ENCODE peak calls at places on chromosomes 6 and 20, in six cellular contexts. A, U, D, L, X and V are unnamed samples.

GRCh38 chr6:64920257-64920656 is 786.8 kb downstream of the EYS start:
- DNase-seq in A (no peak), U (no peak), D (no peak), L (no peak), X (no peak), V (no peak)

GRCh38 chr20:25283221-25283951 is 35.5 kb downstream of the PYGB start:
- DNase-seq in A (peak), U (no peak), D (no peak), L (no peak), X (no peak), V (no peak)

GRCh38 chr6:141195251-141195832 is 937.4 kb upstream of the GJE1 start:
- DNase-seq in A (no peak), U (peak), D (no peak), L (no peak), X (no peak), V (no peak)

GRCh38 chr20:63182946-63183415 is 33.0 kb downstream of the YTHDF1 start:
- DNase-seq in A (no peak), U (no peak), D (no peak), L (no peak), X (no peak), V (no peak)

GRCh38 chr6:150273457-150274309 is 95.1 kb upstream of the IYD start:
- DNase-seq in A (no peak), U (no peak), D (no peak), L (no peak), X (no peak), V (no peak)

GRCh38 chr6:27279513-27280063 is 32.1 kb downstream of the PRSS16 start:
- DNase-seq in A (peak), U (no peak), D (no peak), L (no peak), X (no peak), V (no peak)

GRCh38 chr6:95599691-95600090 is 22.4 kb downstream of the MANEA start:
- DNase-seq in A (no peak), U (no peak), D (no peak), L (no peak), X (no peak), V (no peak)

GRCh38 chr6:43433148-43433547 is 5.8 kb downstream of the ABCC10 start:
- DNase-seq in A (no peak), U (no peak), D (no peak), L (no peak), X (no peak), V (no peak)

GRCh38 chr6:121959501-121959900 is 440.0 kb upstream of the HSF2 start:
- DNase-seq in A (no peak), U (no peak), D (no peak), L (no peak), X (no peak), V (no peak)

GRCh38 chr6:160337991-160338390 is 10.2 kb upstream of the SLC22A3 start:
- DNase-seq in A (no peak), U (no peak), D (no peak), L (no peak), X (no peak), V (no peak)

GRCh38 chr6:37433657-37434271 is 743 bp downstream of the CMTR1 start:
- DNase-seq in A (no peak), U (peak), D (peak), L (no peak), X (peak), V (peak)

GRCh38 chr20:1319462-1319861 is 9.5 kb downstream of the SDCBP2 start:
- DNase-seq in A (no peak), U (no peak), D (no peak), L (no peak), X (no peak), V (no peak)

GRCh38 chr6:146871613-146872465 is 273.1 kb downstream of the ADGB start:
- DNase-seq in A (no peak), U (peak), D (no peak), L (peak), X (no peak), V (no peak)

GRCh38 chr6:111957623-111958315 is 84.5 kb upstream of the FYN start:
- DNase-seq in A (peak), U (no peak), D (no peak), L (no peak), X (no peak), V (no peak)

GRCh38 chr6:132719736-132720448 is 6.0 kb upstream of the VNN1 start:
- DNase-seq in A (no peak), U (peak), D (no peak), L (no peak), X (no peak), V (no peak)

GRCh38 chr6:5325173-5325572 is 63.9 kb downstream of the FARS2 start:
- DNase-seq in A (no peak), U (no peak), D (no peak), L (no peak), X (no peak), V (no peak)

DNA sequence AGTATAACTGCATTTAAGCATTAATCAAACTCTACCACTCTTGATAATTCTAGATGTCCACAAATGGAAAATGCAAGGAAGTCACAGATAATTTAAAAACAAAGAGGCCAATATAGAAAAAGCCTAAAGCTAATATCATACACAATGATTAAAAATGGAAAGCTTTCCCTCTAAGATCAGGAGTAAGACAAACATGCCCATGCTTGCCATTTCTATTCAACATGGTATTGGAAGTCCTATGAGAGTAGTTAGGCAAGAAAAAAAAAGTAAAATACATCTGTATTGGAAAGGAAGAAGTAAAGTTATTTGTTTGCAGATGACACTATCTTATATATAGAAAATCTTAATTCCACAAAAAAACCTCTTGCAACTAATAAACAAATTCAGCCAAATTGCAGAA is 164.6 kb upstream of the FERMT1 start:
- DNase-seq in A (no peak), U (no peak), D (no peak), L (no peak), X (no peak), V (no peak)
- TF ChIP-seq TAF1 in A (no peak), U (no peak), D (no peak), L (no peak), X (no peak), V (no peak)

GRCh38 chr6:52620906-52621190 is 44.0 kb upstream of the TRAM2 start:
- DNase-seq in A (no peak), U (no peak), D (no peak), L (no peak), X (no peak), V (no peak)

GRCh38 chr6:52620055-52620905 is 43.4 kb upstream of the TRAM2 start:
- DNase-seq in A (no peak), U (no peak), D (no peak), L (no peak), X (no peak), V (no peak)

GRCh38 chr6:52617087-52617486 is 40.2 kb upstream of the TRAM2 start:
- DNase-seq in A (no peak), U (no peak), D (no peak), L (no peak), X (no peak), V (no peak)

DNA sequence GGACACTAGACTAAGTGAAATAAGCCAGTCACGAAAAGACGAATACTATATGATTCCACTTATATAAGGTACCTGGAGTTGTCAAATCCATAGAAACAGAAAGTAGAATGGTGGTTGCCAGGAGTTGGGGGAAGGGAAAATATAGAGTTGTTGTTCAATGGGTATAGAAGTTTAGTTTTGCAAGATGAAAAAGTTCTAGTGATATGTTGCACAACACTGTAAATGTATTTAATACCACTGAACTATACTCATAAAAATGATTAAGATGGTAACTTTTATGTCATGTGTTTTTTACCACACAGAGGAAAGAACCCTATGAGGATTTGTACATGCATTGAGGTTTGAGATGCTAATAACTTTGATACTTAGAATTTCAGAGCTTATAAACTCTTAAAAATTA is 46.0 kb upstream of the TRAM2 start:
- DNase-seq in A (no peak), U (no peak), D (no peak), L (no peak), X (no peak), V (no peak)
- TF ChIP-seq TAF1 in A (no peak), U (no peak), D (no peak), L (no peak), X (no peak), V (no peak)

GRCh38 chr6:163526356-163526755 is 111.8 kb downstream of the QKI start:
- DNase-seq in A (no peak), U (no peak), D (no peak), L (no peak), X (no peak), V (no peak)
- TF ChIP-seq TAF1 in A (no peak), U (no peak), D (no peak), L (no peak), X (no peak), V (no peak)

DNA sequence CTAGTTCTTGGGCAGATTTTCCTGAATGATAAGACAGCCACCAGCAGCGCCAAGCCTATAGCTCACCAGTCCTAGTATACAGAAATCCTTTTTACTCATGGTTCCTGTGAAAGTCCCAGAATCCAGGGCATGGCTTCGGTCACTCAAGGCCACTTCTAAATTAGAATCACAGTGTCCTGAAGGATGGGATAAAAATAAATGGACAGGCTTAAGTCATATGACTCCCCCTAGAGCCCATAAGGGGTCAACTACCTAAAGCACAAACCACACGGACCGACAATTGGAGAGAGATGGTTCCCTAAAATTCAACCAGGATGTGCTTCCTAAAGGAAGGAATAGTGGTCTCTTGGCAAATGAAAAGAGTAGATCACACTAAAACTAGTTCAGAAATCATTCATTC is 404.1 kb upstream of the PLCB4 start:
- DNase-seq in A (no peak), U (no peak), D (no peak), L (no peak), X (no peak), V (no peak)
- TF ChIP-seq TAF1 in A (no peak), U (no peak), D (no peak), L (no peak), X (no peak), V (no peak)